ENCODE peak calls at places on chromosomes 5 and 9, in seven cellular contexts. One of them, this sample, is unnamed.

GRCh38 chr5:157679801-157680200 is 8.5 kb downstream of the C5orf52 start:
- DNase-seq in effector memory CD4-positive, alpha-beta T cell: no peak
- DNase-seq in GM23248: no peak
- DNase-seq in choroid plexus epithelial cell: no peak
- DNase-seq in uterus: no peak
- DNase-seq in cardiac muscle cell: no peak
- DNase-seq in dorsolateral prefrontal cortex: no peak
- DNase-seq in this sample: no peak

GRCh38 chr5:124922255-124922975 is 176.0 kb upstream of the ZNF608 start:
- DNase-seq in effector memory CD4-positive, alpha-beta T cell: no peak
- DNase-seq in choroid plexus epithelial cell: no peak
- DNase-seq in dorsolateral prefrontal cortex: no peak
- DNase-seq in cardiac muscle cell: no peak
- DNase-seq in GM23248: no peak
- DNase-seq in uterus: no peak
- DNase-seq in this sample: no peak

GRCh38 chr5:94785111-94785510 is 166.6 kb downstream of the SLF1 start:
- DNase-seq in uterus: no peak
- DNase-seq in choroid plexus epithelial cell: peak
- DNase-seq in GM23248: peak
- DNase-seq in effector memory CD4-positive, alpha-beta T cell: no peak
- DNase-seq in dorsolateral prefrontal cortex: no peak
- DNase-seq in cardiac muscle cell: no peak
- DNase-seq in this sample: peak

GRCh38 chr5:141488591-141489478 is at the start of gene PCDHGC5:
- DNase-seq in choroid plexus epithelial cell: peak
- DNase-seq in uterus: peak
- DNase-seq in cardiac muscle cell: no peak
- DNase-seq in GM23248: peak
- DNase-seq in dorsolateral prefrontal cortex: peak
- DNase-seq in effector memory CD4-positive, alpha-beta T cell: no peak
- DNase-seq in this sample: peak

GRCh38 chr5:141875795-141876627 is 2.2 kb downstream of the PCDH1 start:
- DNase-seq in GM23248: peak
- DNase-seq in dorsolateral prefrontal cortex: peak
- DNase-seq in choroid plexus epithelial cell: no peak
- DNase-seq in effector memory CD4-positive, alpha-beta T cell: no peak
- DNase-seq in cardiac muscle cell: peak
- DNase-seq in uterus: peak
- DNase-seq in this sample: no peak

GRCh38 chr5:55344392-55344992 is 36.7 kb downstream of the MTREX start:
- DNase-seq in choroid plexus epithelial cell: peak
- DNase-seq in dorsolateral prefrontal cortex: peak
- DNase-seq in cardiac muscle cell: peak
- DNase-seq in uterus: peak
- DNase-seq in effector memory CD4-positive, alpha-beta T cell: peak
- DNase-seq in GM23248: peak
- DNase-seq in this sample: peak

GRCh38 chr5:155773680-155774079 is 553.3 kb upstream of the SGCD start:
- DNase-seq in uterus: no peak
- DNase-seq in GM23248: no peak
- DNase-seq in cardiac muscle cell: no peak
- DNase-seq in effector memory CD4-positive, alpha-beta T cell: no peak
- DNase-seq in dorsolateral prefrontal cortex: no peak
- DNase-seq in choroid plexus epithelial cell: no peak
- DNase-seq in this sample: no peak

GRCh38 chr5:96781031-96781733 is 26.6 kb downstream of the ERAP1 start:
- DNase-seq in uterus: no peak
- DNase-seq in cardiac muscle cell: no peak
- DNase-seq in dorsolateral prefrontal cortex: no peak
- DNase-seq in choroid plexus epithelial cell: peak
- DNase-seq in effector memory CD4-positive, alpha-beta T cell: no peak
- DNase-seq in GM23248: peak
- DNase-seq in this sample: peak

GRCh38 chr5:39427225-39427624 is 2.4 kb upstream of the DAB2 start:
- DNase-seq in uterus: no peak
- DNase-seq in GM23248: peak
- DNase-seq in effector memory CD4-positive, alpha-beta T cell: no peak
- DNase-seq in cardiac muscle cell: no peak
- DNase-seq in dorsolateral prefrontal cortex: no peak
- DNase-seq in choroid plexus epithelial cell: peak
- DNase-seq in this sample: peak

GRCh38 chr5:160188151-160188967 is 40.9 kb upstream of the FABP6 start:
- DNase-seq in choroid plexus epithelial cell: peak
- DNase-seq in GM23248: peak
- DNase-seq in dorsolateral prefrontal cortex: peak
- DNase-seq in effector memory CD4-positive, alpha-beta T cell: no peak
- DNase-seq in cardiac muscle cell: peak
- DNase-seq in uterus: peak
- DNase-seq in this sample: peak

GRCh38 chr5:170892201-170892600 is 30.4 kb downstream of the RANBP17 start:
- DNase-seq in choroid plexus epithelial cell: peak
- DNase-seq in uterus: no peak
- DNase-seq in effector memory CD4-positive, alpha-beta T cell: no peak
- DNase-seq in cardiac muscle cell: no peak
- DNase-seq in GM23248: peak
- DNase-seq in dorsolateral prefrontal cortex: no peak
- DNase-seq in this sample: peak

GRCh38 chr9:136521541-136521940 is 24.3 kb downstream of the NOTCH1 start:
- DNase-seq in cardiac muscle cell: no peak
- DNase-seq in choroid plexus epithelial cell: no peak
- DNase-seq in dorsolateral prefrontal cortex: no peak
- DNase-seq in effector memory CD4-positive, alpha-beta T cell: no peak
- DNase-seq in GM23248: no peak
- DNase-seq in uterus: no peak
- DNase-seq in this sample: no peak

GRCh38 chr9:36765468-36766341 is 193.0 kb downstream of the MELK start:
- DNase-seq in uterus: peak
- DNase-seq in effector memory CD4-positive, alpha-beta T cell: peak
- DNase-seq in choroid plexus epithelial cell: peak
- DNase-seq in cardiac muscle cell: peak
- DNase-seq in GM23248: peak
- DNase-seq in dorsolateral prefrontal cortex: peak
- DNase-seq in this sample: peak

GRCh38 chr9:68705636-68706578 is 867 bp downstream of the PIP5K1B start:
- DNase-seq in GM23248: no peak
- DNase-seq in choroid plexus epithelial cell: peak
- DNase-seq in dorsolateral prefrontal cortex: peak
- DNase-seq in effector memory CD4-positive, alpha-beta T cell: no peak
- DNase-seq in cardiac muscle cell: peak
- DNase-seq in uterus: no peak
- DNase-seq in this sample: no peak

GRCh38 chr9:3177362-3177761 is 333.5 kb upstream of the PUM3 start:
- DNase-seq in cardiac muscle cell: no peak
- DNase-seq in uterus: no peak
- DNase-seq in dorsolateral prefrontal cortex: no peak
- DNase-seq in effector memory CD4-positive, alpha-beta T cell: no peak
- DNase-seq in choroid plexus epithelial cell: no peak
- DNase-seq in GM23248: no peak
- DNase-seq in this sample: no peak

GRCh38 chr5:147857302-147858129 is 21.0 kb upstream of the SCGB3A2 start:
- DNase-seq in uterus: peak
- DNase-seq in GM23248: peak
- DNase-seq in effector memory CD4-positive, alpha-beta T cell: peak
- DNase-seq in cardiac muscle cell: peak
- DNase-seq in choroid plexus epithelial cell: peak
- DNase-seq in dorsolateral prefrontal cortex: peak
- DNase-seq in this sample: peak

GRCh38 chr5:133932441-133933168 is 35.8 kb downstream of the C5orf15 start:
- DNase-seq in uterus: no peak
- DNase-seq in GM23248: no peak
- DNase-seq in cardiac muscle cell: no peak
- DNase-seq in effector memory CD4-positive, alpha-beta T cell: no peak
- DNase-seq in dorsolateral prefrontal cortex: no peak
- DNase-seq in choroid plexus epithelial cell: no peak
- DNase-seq in this sample: no peak

GRCh38 chr5:96808868-96809558 is 1.3 kb upstream of the ERAP1 start:
- DNase-seq in choroid plexus epithelial cell: no peak
- DNase-seq in uterus: no peak
- DNase-seq in dorsolateral prefrontal cortex: no peak
- DNase-seq in effector memory CD4-positive, alpha-beta T cell: no peak
- DNase-seq in cardiac muscle cell: no peak
- DNase-seq in GM23248: no peak
- DNase-seq in this sample: no peak

GRCh38 chr5:9498541-9499497 is 47.1 kb downstream of the SEMA5A start:
- DNase-seq in effector memory CD4-positive, alpha-beta T cell: no peak
- DNase-seq in cardiac muscle cell: peak
- DNase-seq in uterus: no peak
- DNase-seq in choroid plexus epithelial cell: peak
- DNase-seq in GM23248: peak
- DNase-seq in dorsolateral prefrontal cortex: no peak
- DNase-seq in this sample: peak

GRCh38 chr9:86350006-86350755 is 4.0 kb downstream of the TUT7 start:
- DNase-seq in cardiac muscle cell: no peak
- DNase-seq in choroid plexus epithelial cell: no peak
- DNase-seq in GM23248: no peak
- DNase-seq in effector memory CD4-positive, alpha-beta T cell: no peak
- DNase-seq in uterus: no peak
- DNase-seq in dorsolateral prefrontal cortex: no peak
- DNase-seq in this sample: no peak

GRCh38 chr5:40631236-40631635 is 48.5 kb upstream of the PTGER4 start:
- DNase-seq in effector memory CD4-positive, alpha-beta T cell: no peak
- DNase-seq in dorsolateral prefrontal cortex: no peak
- DNase-seq in GM23248: no peak
- DNase-seq in choroid plexus epithelial cell: no peak
- DNase-seq in uterus: no peak
- DNase-seq in cardiac muscle cell: no peak
- DNase-seq in this sample: no peak

GRCh38 chr9:35114113-35114847 is 1.4 kb downstream of the ATOSB start:
- DNase-seq in GM23248: peak
- DNase-seq in effector memory CD4-positive, alpha-beta T cell: peak
- DNase-seq in dorsolateral prefrontal cortex: peak
- DNase-seq in cardiac muscle cell: peak
- DNase-seq in uterus: peak
- DNase-seq in choroid plexus epithelial cell: peak
- DNase-seq in this sample: peak

GRCh38 chr5:137498301-137498735 is 808 bp downstream of the SPOCK1 start:
- DNase-seq in uterus: no peak
- DNase-seq in choroid plexus epithelial cell: peak
- DNase-seq in cardiac muscle cell: peak
- DNase-seq in dorsolateral prefrontal cortex: peak
- DNase-seq in GM23248: peak
- DNase-seq in effector memory CD4-positive, alpha-beta T cell: no peak
- DNase-seq in this sample: peak

GRCh38 chr5:74325866-74326265 is 314.7 kb downstream of the ENC1 start:
- DNase-seq in choroid plexus epithelial cell: peak
- DNase-seq in effector memory CD4-positive, alpha-beta T cell: no peak
- DNase-seq in GM23248: peak
- DNase-seq in uterus: no peak
- DNase-seq in dorsolateral prefrontal cortex: no peak
- DNase-seq in cardiac muscle cell: no peak
- DNase-seq in this sample: no peak

DNA sequence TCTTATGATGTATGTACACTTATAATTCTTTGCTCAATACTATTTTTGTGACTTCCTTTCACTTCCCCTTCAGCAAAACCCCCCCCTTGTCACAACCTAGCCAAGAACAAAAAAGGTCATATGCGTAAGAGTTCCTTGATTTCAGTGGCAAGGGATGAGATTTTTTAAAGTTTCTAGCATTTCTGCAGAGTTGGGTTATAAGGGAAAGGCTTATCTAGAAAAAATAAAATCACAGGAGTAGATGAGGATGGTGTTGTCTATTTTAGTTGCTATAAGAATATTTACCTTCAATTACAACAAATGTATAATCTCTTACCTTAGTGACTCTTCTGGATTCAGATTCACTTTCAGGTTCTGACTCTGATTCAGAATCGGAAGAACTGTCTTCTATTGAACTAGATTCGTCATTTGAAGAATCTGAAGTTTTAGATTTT is 184.6 kb downstream of the AP3B1 start:
- DNase-seq in uterus: no peak
- DNase-seq in dorsolateral prefrontal cortex: no peak
- DNase-seq in cardiac muscle cell: no peak
- DNase-seq in choroid plexus epithelial cell: no peak
- DNase-seq in effector memory CD4-positive, alpha-beta T cell: no peak
- DNase-seq in GM23248: no peak
- DNase-seq in this sample: no peak
- H3K4me3 ChIP-seq in uterus: no peak
- H3K4me3 ChIP-seq in dorsolateral prefrontal cortex: no peak
- H3K4me3 ChIP-seq in cardiac muscle cell: no peak
- H3K4me3 ChIP-seq in choroid plexus epithelial cell: no peak
- H3K4me3 ChIP-seq in effector memory CD4-positive, alpha-beta T cell: no peak
- H3K4me3 ChIP-seq in GM23248: no peak
- H3K4me3 ChIP-seq in this sample: no peak

GRCh38 chr5:180259260-180259611 is 32.6 kb downstream of the MAPK9 start:
- DNase-seq in uterus: no peak
- DNase-seq in cardiac muscle cell: no peak
- DNase-seq in effector memory CD4-positive, alpha-beta T cell: no peak
- DNase-seq in dorsolateral prefrontal cortex: no peak
- DNase-seq in GM23248: no peak
- DNase-seq in choroid plexus epithelial cell: peak
- DNase-seq in this sample: no peak
- H3K4me3 ChIP-seq in uterus: no peak
- H3K4me3 ChIP-seq in cardiac muscle cell: no peak
- H3K4me3 ChIP-seq in effector memory CD4-positive, alpha-beta T cell: no peak
- H3K4me3 ChIP-seq in dorsolateral prefrontal cortex: no peak
- H3K4me3 ChIP-seq in GM23248: no peak
- H3K4me3 ChIP-seq in choroid plexus epithelial cell: no peak
- H3K4me3 ChIP-seq in this sample: no peak

GRCh38 chr5:150640311-150641005 is at the start of gene SYNPO:
- DNase-seq in effector memory CD4-positive, alpha-beta T cell: no peak
- DNase-seq in uterus: peak
- DNase-seq in GM23248: peak
- DNase-seq in choroid plexus epithelial cell: peak
- DNase-seq in cardiac muscle cell: no peak
- DNase-seq in dorsolateral prefrontal cortex: no peak
- DNase-seq in this sample: peak

GRCh38 chr5:150639317-150639738 is 1.1 kb upstream of the SYNPO start:
- DNase-seq in effector memory CD4-positive, alpha-beta T cell: no peak
- DNase-seq in GM23248: no peak
- DNase-seq in choroid plexus epithelial cell: no peak
- DNase-seq in uterus: no peak
- DNase-seq in cardiac muscle cell: no peak
- DNase-seq in dorsolateral prefrontal cortex: no peak
- DNase-seq in this sample: no peak

GRCh38 chr5:150638488-150639316 is 1.8 kb upstream of the SYNPO start:
- DNase-seq in effector memory CD4-positive, alpha-beta T cell: no peak
- DNase-seq in cardiac muscle cell: no peak
- DNase-seq in choroid plexus epithelial cell: no peak
- DNase-seq in uterus: no peak
- DNase-seq in GM23248: no peak
- DNase-seq in dorsolateral prefrontal cortex: no peak
- DNase-seq in this sample: no peak

GRCh38 chr5:150641006-150641570 is 628 bp downstream of the SYNPO start:
- DNase-seq in uterus: peak
- DNase-seq in GM23248: peak
- DNase-seq in choroid plexus epithelial cell: peak
- DNase-seq in cardiac muscle cell: no peak
- DNase-seq in dorsolateral prefrontal cortex: no peak
- DNase-seq in effector memory CD4-positive, alpha-beta T cell: no peak
- DNase-seq in this sample: peak

GRCh38 chr5:150639751-150640150 is 709 bp upstream of the SYNPO start:
- DNase-seq in dorsolateral prefrontal cortex: no peak
- DNase-seq in choroid plexus epithelial cell: no peak
- DNase-seq in effector memory CD4-positive, alpha-beta T cell: no peak
- DNase-seq in cardiac muscle cell: no peak
- DNase-seq in uterus: no peak
- DNase-seq in GM23248: no peak
- DNase-seq in this sample: no peak
- H3K4me3 ChIP-seq in dorsolateral prefrontal cortex: no peak
- H3K4me3 ChIP-seq in choroid plexus epithelial cell: no peak
- H3K4me3 ChIP-seq in effector memory CD4-positive, alpha-beta T cell: no peak
- H3K4me3 ChIP-seq in cardiac muscle cell: no peak
- H3K4me3 ChIP-seq in uterus: no peak
- H3K4me3 ChIP-seq in GM23248: peak
- H3K4me3 ChIP-seq in this sample: no peak

GRCh38 chr5:68271124-68271523 is 55.6 kb downstream of the PIK3R1 start:
- DNase-seq in cardiac muscle cell: no peak
- DNase-seq in effector memory CD4-positive, alpha-beta T cell: no peak
- DNase-seq in uterus: no peak
- DNase-seq in choroid plexus epithelial cell: no peak
- DNase-seq in GM23248: no peak
- DNase-seq in dorsolateral prefrontal cortex: no peak
- DNase-seq in this sample: no peak
- H3K4me3 ChIP-seq in cardiac muscle cell: no peak
- H3K4me3 ChIP-seq in effector memory CD4-positive, alpha-beta T cell: no peak
- H3K4me3 ChIP-seq in uterus: no peak
- H3K4me3 ChIP-seq in choroid plexus epithelial cell: no peak
- H3K4me3 ChIP-seq in GM23248: no peak
- H3K4me3 ChIP-seq in dorsolateral prefrontal cortex: no peak
- H3K4me3 ChIP-seq in this sample: no peak

This sample was measured in fibroblast of the aortic adventitia.